ENCODE peak calls at places on chromosomes 7 and 10, in four cellular contexts. M is MCF 10A, F is cardiac muscle cell, Q is ovary. C is an unnamed sample.

GRCh38 chr7:99312316-99313203 is 13.1 kb upstream of the ARPC1A start:
- DNase-seq in M (peak), F (peak), Q (peak), C (peak)

GRCh38 chr10:119413738-119414611 is 128.5 kb downstream of the RGS10 start:
- DNase-seq in M (no peak), F (peak), Q (peak), C (no peak)

GRCh38 chr10:110993024-110993693 is 73.8 kb downstream of the SHOC2 start:
- DNase-seq in M (peak), F (no peak), Q (no peak), C (no peak)

GRCh38 chr7:120709931-120710330 is 148.0 kb downstream of the TSPAN12 start:
- DNase-seq in M (no peak), F (no peak), Q (no peak), C (no peak)

GRCh38 chr7:108459922-108460551 is 3.8 kb upstream of the NRCAM start:
- DNase-seq in M (peak), F (peak), Q (no peak), C (peak)

GRCh38 chr7:45136106-45137060 is 21.2 kb upstream of the RAMP3 start:
- DNase-seq in M (peak), F (peak), Q (peak), C (peak)

GRCh38 chr7:732094-732541 is 5.0 kb upstream of the PRKAR1B start:
- DNase-seq in M (peak), F (peak), Q (no peak), C (peak)

GRCh38 chr10:5477948-5478693 is 21.2 kb downstream of the CALML5 start:
- DNase-seq in M (no peak), F (no peak), Q (no peak), C (no peak)

GRCh38 chr7:107167483-107168232 is 1.1 kb upstream of the HBP1 start:
- DNase-seq in M (peak), F (peak), Q (no peak), C (peak)

GRCh38 chr10:94429049-94429707 is 26.8 kb downstream of the TBC1D12 start:
- DNase-seq in M (no peak), F (no peak), Q (no peak), C (no peak)

GRCh38 chr7:70347463-70347855 is 749.2 kb downstream of the AUTS2 start:
- DNase-seq in M (no peak), F (no peak), Q (no peak), C (no peak)

GRCh38 chr7:27777662-27778061 is 37.7 kb downstream of the TAX1BP1 start:
- DNase-seq in M (no peak), F (no peak), Q (no peak), C (no peak)

GRCh38 chr7:103080923-103081322 is 6.0 kb downstream of the ARMC10 start:
- DNase-seq in M (no peak), F (no peak), Q (no peak), C (no peak)

GRCh38 chr7:3089493-3089892 is 45.8 kb upstream of the CARD11 start:
- DNase-seq in M (peak), F (peak), Q (no peak), C (peak)
- TF ChIP-seq CTCF in M (peak), F (peak), Q (no peak), C (peak)

DNA sequence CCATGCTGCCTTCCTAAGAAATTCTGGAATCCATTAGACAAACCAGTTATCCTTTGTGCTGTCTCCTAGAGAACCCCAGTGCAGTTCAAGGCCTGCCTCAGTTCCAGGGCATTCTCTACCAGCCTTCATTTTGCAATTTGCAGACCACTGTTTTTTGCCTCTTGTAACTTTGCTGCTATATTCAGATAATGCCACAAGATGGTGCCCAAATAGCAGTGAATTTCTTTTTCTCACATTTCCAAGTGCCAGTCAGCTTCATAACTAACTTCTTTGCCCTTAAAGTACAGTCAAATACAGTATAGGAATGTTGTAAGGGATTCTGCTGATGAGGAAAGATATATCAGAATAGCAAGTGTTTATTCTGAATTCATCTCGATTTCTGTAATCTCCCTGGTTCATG is 25.2 kb downstream of the LOXL4 start:
- DNase-seq in M (no peak), F (peak), Q (no peak), C (no peak)
- TF ChIP-seq CTCF in M (peak), F (peak), Q (peak), C (no peak)

GRCh38 chr7:152621426-152621825 is 54.5 kb downstream of the XRCC2 start:
- DNase-seq in M (no peak), F (no peak), Q (no peak), C (no peak)

GRCh38 chr7:152618427-152618826 is 57.5 kb downstream of the XRCC2 start:
- DNase-seq in M (no peak), F (no peak), Q (no peak), C (no peak)

GRCh38 chr7:152617056-152617455 is 58.9 kb downstream of the XRCC2 start:
- DNase-seq in M (no peak), F (no peak), Q (no peak), C (no peak)

GRCh38 chr7:152615052-152615741 is 60.7 kb downstream of the XRCC2 start:
- DNase-seq in M (no peak), F (peak), Q (peak), C (peak)

GRCh38 chr7:152619027-152619739 is 56.8 kb downstream of the XRCC2 start:
- DNase-seq in M (no peak), F (no peak), Q (no peak), C (no peak)
- TF ChIP-seq CTCF in M (no peak), F (no peak), Q (no peak), C (no peak)

GRCh38 chr7:147547252-147547897 is 1043.2 kb upstream of the C7orf33 start:
- DNase-seq in M (peak), F (peak), Q (no peak), C (no peak)
- TF ChIP-seq CTCF in M (peak), F (peak), Q (no peak), C (no peak)

DNA sequence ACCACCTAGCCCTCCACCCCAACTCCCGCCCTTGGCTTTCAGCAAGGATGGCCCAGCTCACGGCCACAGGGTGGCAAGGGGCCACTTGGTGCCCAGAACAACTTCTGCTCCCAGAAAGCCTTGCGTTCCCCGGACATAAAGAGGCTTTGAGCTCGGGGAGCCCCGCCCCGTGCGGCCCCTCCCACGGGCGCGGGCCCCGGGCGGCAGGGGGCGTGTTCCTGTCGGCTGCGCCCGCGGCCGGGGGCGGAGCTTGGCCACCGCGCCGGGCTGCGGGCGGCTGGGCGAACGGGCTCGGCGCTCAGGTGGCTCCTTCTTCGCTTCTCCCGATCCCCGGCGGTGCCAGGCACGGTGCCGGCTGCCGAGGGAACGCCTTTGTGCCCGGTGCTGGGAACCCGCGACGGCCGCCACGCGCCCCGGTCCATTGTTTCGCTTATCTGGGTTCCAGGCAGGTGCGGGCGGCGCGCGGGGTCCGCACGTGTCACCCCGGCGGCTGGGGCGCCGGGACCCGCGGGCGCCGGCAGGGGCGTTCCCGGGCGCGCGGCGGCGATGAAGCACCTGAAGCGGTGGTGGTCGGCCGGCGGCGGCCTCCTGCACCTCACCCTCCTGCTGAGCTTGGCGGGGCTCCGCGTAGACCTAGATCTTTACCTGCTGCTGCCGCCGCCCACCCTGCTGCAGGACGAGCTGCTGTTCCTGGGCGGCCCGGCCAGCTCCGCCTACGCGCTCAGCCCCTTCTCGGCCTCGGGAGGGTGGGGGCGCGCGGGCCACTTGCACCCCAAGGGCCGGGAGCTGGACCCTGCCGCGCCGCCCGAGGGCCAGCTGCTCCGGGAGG is at the start of gene NFE2L3:
- DNase-seq in M (peak), F (peak), Q (no peak), C (peak)
- TF ChIP-seq CTCF in M (no peak), F (no peak), Q (no peak), C (no peak)

DNA sequence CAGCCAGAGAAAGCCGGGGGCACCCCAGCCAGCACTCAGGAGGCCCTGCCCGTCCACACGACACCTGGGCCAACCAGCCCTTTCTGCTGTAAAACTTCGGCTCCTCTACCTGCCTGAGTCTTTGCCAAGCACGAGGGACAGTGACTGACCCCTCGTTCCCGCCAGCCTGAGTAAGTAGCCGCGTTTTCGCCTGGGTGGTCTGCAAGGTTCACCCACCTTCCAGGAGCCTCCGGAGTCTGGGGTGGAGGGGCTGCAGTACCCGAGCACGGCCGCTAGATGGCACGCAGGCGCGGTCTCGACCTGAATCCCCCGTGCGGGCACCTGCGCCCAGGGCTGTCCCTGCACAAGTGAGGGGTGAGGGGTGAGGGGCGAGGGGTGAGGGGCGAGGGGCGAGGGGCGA is 192.7 kb downstream of the PTPRN2 start:
- DNase-seq in M (peak), F (peak), Q (no peak), C (peak)
- TF ChIP-seq CTCF in M (peak), F (peak), Q (no peak), C (peak)

GRCh38 chr10:60434418-60435046 is 44.9 kb upstream of the ANK3 start:
- DNase-seq in M (peak), F (peak), Q (peak), C (peak)
- TF ChIP-seq CTCF in M (peak), F (peak), Q (no peak), C (peak)